ENCODE peak calls at places on chromosomes 12 and 14, in six cellular contexts. E is GM23338, Q is BJ, W is fibroblast of lung, R is breast epithelium, A is HFF-Myc. O is an unnamed sample.

GRCh38 chr12:51906452-51907082 is 737 bp upstream of the ACVRL1 start:
- DNase-seq in E (peak; percentile 43), R (no peak), Q (no peak), W (no peak), A (no peak), O (no peak)

GRCh38 chr12:83057436-83057835 is 370.7 kb downstream of the TMTC2 start:
- DNase-seq in R (no peak), Q (no peak), W (no peak), A (no peak), E (no peak), O (no peak)

GRCh38 chr12:50052544-50052943 is 4.9 kb upstream of the ASIC1 start:
- DNase-seq in Q (no peak), R (no peak), A (no peak), E (no peak), W (no peak), O (no peak)

GRCh38 chr14:67620217-67620789 is 583 bp downstream of the ARG2 start:
- DNase-seq in R (no peak), Q (no peak), W (no peak), A (no peak), E (peak; percentile 77), O (no peak)

GRCh38 chr14:65565948-65566347 is 153.4 kb downstream of the FUT8 start:
- DNase-seq in E (no peak), Q (no peak), W (peak; percentile 29), A (peak; percentile 2), R (no peak), O (no peak)

GRCh38 chr12:119668315-119668651 is 350 bp downstream of the PRKAB1 start:
- DNase-seq in R (no peak), E (no peak), W (peak; percentile 13), A (no peak), Q (no peak), O (no peak)

GRCh38 chr12:96444403-96444802 is 44.2 kb upstream of the CDK17 start:
- DNase-seq in Q (no peak), E (no peak), A (no peak), R (no peak), W (no peak), O (no peak)

GRCh38 chr12:20593611-20594010 is 101.5 kb upstream of the SLCO1C1 start:
- DNase-seq in R (no peak), W (no peak), E (no peak), A (no peak), Q (no peak), O (no peak)

GRCh38 chr12:52360663-52361271 is 6.5 kb downstream of the KRT85 start:
- DNase-seq in R (peak; percentile 75), Q (no peak), W (no peak), E (no peak), A (no peak), O (no peak)

GRCh38 chr12:70606001-70606400 is 31.2 kb downstream of the PTPRB start:
- DNase-seq in A (no peak), W (peak; percentile 61), R (no peak), E (no peak), Q (no peak), O (peak; percentile 78)

GRCh38 chr12:70608184-70608583 is 29.0 kb downstream of the PTPRB start:
- DNase-seq in A (no peak), W (peak; percentile 65), R (no peak), E (no peak), Q (no peak), O (no peak)

GRCh38 chr12:70607107-70607506 is 30.1 kb downstream of the PTPRB start:
- DNase-seq in R (no peak), W (no peak), A (no peak), Q (no peak), E (no peak), O (peak; percentile 79)

GRCh38 chr12:70609203-70609602 is 28.0 kb downstream of the PTPRB start:
- DNase-seq in R (no peak), W (peak; percentile 21), E (no peak), A (no peak), Q (no peak), O (no peak)

GRCh38 chr12:70609739-70610491 is 27.3 kb downstream of the PTPRB start:
- DNase-seq in E (peak; percentile 58), W (peak; percentile 42), R (no peak), A (no peak), Q (no peak), O (no peak)
- H3K4me3 ChIP-seq in E (peak overlapping the region; percentile 72), W (peak overlapping the region; percentile 62), R (peak overlapping the region; percentile 47), A (peak overlapping the region; percentile 46), Q (peak overlapping the region; percentile 58), O (peak overlapping the region; percentile 60)

GRCh38 chr12:110266980-110267620 is 13.9 kb upstream of the ATP2A2 start:
- DNase-seq in A (peak; percentile 94), Q (peak; percentile 70), R (no peak), W (peak; percentile 77), E (no peak), O (peak; percentile 86)
- TF ChIP-seq CTCF in A (no peak), Q (no peak), R (no peak), W (no peak), E (no peak), O (no peak)

GRCh38 chr14:81208489-81208888 is 12.3 kb downstream of the GTF2A1 start:
- DNase-seq in R (no peak), A (no peak), Q (no peak), E (no peak), W (no peak), O (no peak)
- H3K4me3 ChIP-seq in R (no peak overlapping the region), A (no peak overlapping the region), Q (no peak overlapping the region), E (no peak overlapping the region), W (no peak overlapping the region), O (no peak overlapping the region)

DNA sequence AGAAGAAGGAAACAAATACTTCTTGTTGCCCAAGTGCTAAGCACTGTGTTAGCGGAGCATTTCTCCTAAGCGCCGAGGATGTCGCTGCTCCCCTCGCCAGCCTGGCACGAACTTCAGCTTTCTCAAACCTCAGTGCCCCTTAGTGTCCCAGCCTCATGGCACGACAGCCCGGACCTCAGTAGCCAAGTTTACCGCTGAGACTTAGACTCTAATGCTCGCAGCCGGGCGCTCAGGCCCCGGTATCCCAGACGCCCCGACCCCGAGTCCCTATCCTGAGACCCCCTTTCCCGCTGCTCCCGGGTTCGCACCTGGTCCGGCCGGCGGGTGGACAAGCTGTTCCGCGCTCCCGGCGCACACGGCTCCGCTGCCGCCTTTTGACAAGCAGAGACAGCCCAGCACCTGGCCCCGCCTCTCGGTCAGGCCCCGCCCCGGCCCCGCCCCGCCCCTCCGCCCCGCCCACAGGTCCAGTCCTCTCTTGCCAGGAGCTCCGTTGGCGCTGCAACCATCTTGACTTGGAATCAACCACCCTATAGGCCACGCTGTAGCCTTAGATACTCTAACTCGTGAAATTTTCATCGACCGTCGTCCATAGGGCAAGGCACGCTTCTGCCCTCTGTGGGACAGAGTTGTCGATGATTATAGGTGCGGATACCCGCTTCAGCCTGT is at the start of gene VDR:
- DNase-seq in W (peak; percentile 63), R (peak; percentile 79), Q (no peak), A (no peak), E (peak; percentile 90), O (no peak)
- TF ChIP-seq CTCF in W (peak; percentile 26), R (peak; percentile 7), Q (peak; percentile 41), A (peak; percentile 23), E (peak; percentile 26), O (no peak)

DNA sequence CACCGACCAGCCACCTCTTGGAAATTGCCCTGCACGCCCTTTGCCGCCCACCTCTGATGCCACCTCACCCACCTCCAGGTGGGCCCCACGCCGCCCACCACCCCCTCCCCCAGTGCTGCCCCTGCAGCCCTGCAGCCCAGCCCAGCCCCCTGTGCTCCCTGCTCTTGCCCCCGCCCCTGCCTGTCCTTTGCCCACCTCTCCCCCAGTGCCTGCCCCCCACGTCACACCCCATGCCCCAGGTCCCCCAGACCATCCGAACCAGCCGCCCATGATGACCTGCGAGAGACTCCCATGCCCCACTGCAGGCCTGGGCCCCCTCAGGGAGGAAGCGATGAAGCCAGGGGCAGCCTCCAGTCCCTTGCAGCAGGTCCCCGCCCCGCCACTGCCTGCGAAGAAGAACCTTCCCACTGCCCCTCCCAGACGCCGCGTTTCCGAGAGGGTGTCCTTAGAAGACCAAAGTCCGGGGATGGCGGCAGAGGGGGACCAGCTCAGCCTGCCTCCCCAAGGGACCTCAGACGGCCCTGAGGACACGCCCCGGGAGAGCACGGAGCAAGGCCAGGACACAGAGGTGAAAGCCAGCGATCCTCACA is 96.5 kb downstream of the LGMN start:
- DNase-seq in E (no peak), Q (no peak), A (no peak), W (no peak), R (no peak), O (no peak)
- H3K4me3 ChIP-seq in E (no peak overlapping the region), Q (no peak overlapping the region), A (no peak overlapping the region), W (no peak overlapping the region), R (peak overlapping the region; percentile 45), O (no peak overlapping the region)

DNA sequence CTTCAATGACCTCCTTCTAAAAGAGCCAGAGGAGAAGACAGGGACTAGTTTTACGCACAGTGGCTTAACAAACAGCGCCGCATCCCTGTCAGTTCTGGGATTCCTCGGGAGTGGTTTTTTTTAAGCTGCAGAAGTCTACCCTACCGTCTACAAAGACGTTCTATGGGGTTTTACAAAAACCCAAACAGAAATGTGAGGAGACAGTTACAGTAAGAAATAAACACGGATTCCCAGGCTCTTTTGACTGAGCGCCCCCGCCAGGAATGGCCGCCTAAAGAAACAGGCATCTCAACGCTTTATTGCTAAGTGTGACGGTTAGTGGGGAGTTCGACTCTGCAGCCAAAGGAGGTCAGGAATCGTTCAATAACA is 484 bp downstream of the ALKBH1 start:
- DNase-seq in R (no peak), W (peak; percentile 35), Q (no peak), E (peak; percentile 33), A (peak; percentile 12), O (no peak)
- TF ChIP-seq CTCF in R (no peak), W (peak; percentile 45), Q (peak; percentile 66), E (peak; percentile 35), A (peak; percentile 46), O (peak; percentile 30)

DNA sequence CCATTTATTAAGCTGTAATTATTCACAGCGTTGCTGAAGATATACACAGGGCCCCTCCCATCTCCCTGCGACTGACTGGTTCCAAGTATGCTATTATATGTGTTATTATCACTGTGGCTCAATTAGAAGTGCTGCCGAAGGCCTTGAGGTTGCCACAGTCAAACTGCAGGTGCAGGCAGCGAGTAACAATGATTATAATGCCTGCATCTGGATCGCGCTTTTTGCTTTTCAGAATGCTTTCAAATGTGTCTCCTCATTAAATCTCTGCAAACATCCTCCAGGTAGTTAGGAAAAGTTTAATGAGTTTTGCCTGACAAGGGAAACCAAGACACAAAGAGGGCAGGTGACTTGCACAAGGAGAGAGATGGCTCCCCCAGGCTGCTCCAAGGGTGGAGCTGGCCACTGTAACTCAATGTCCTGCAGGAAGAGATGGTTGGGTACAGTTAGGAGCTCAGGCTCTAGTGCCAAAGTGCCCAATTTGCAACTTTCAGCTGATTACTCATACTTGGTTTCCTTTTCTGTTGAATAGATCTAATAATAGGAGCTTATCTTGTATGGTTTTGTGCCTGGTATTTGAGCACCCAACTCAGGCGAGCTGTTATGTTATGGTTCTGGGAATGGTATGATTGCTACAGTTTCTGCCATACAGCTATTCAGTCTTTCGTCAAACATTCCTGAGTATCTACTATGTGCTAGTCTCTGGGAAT is 1.7 kb upstream of the SYNE3 start:
- DNase-seq in Q (no peak), A (no peak), W (peak; percentile 70), E (no peak), R (no peak), O (no peak)
- H3K4me3 ChIP-seq in Q (no peak overlapping the region), A (no peak overlapping the region), W (no peak overlapping the region), E (no peak overlapping the region), R (no peak overlapping the region), O (no peak overlapping the region)

DNA sequence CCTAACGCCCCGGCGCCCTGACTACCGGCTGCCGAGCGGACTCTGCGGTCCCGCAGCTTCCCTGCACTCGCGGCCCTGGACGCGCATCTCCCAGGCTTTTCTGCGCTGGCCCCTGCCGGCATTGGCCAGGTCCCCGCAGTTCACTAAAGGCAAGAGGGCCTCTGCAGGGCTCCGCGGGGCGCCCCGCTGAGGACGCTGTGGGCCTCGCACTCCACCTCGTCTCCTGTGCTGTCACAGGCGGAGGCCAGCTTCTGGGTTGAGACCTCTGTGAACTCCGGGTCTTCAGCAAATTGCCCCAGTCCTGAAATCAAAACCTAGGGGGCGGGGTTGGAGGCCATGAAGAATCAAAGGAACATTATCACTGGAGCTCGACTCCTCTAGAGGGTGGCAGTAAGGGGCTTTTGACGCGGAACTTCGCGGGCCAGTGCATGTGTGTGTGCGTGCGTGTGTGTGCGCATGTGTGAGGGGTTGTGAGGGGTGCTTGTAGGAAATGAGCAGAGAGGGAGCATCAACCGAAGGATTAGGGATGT is 68.5 kb upstream of the CAPRIN2 start:
- DNase-seq in A (no peak), W (peak; percentile 14), Q (no peak), R (peak; percentile 62), E (peak; percentile 72), O (no peak)
- TF ChIP-seq CTCF in A (no peak), W (no peak), Q (no peak), R (peak; percentile 34), E (peak; percentile 18), O (peak; percentile 55)

O was measured in retinal pigment epithelial cell.